ENCODE peak calls at places on chromosomes 3 and 15, in four cellular contexts. M, B, X and C are unnamed samples.

GRCh38 chr3:16399473-16399872 is 114.0 kb downstream of the RFTN1 start:
- DNase-seq in M (peak), B (peak), X (peak), C (no peak)

GRCh38 chr3:122322095-122323075 is 2.7 kb upstream of the CSTA start:
- DNase-seq in M (no peak), B (no peak), X (no peak), C (no peak)

GRCh38 chr3:57682284-57682683 is 10.6 kb downstream of the DENND6A start:
- DNase-seq in M (peak), B (no peak), X (no peak), C (no peak)

GRCh38 chr3:102573483-102574028 is 138.7 kb downstream of the ZPLD1 start:
- DNase-seq in M (no peak), B (no peak), X (no peak), C (no peak)

GRCh38 chr15:73796266-73796939 is 43.3 kb upstream of the INSYN1 start:
- DNase-seq in M (no peak), B (no peak), X (no peak), C (no peak)

GRCh38 chr15:89015412-89016097 is 72.7 kb upstream of the ABHD2 start:
- DNase-seq in M (no peak), B (no peak), X (no peak), C (no peak)

GRCh38 chr3:61381745-61382392 is 130.6 kb upstream of the FHIT start:
- DNase-seq in M (peak), B (peak), X (no peak), C (no peak)

GRCh38 chr3:72763751-72764440 is 84.3 kb downstream of the SHQ1 start:
- DNase-seq in M (no peak), B (no peak), X (no peak), C (no peak)

GRCh38 chr15:48178612-48178931 is 477 bp upstream of the MYEF2 start:
- DNase-seq in M (no peak), B (no peak), X (no peak), C (no peak)

GRCh38 chr15:55277116-55277564 is 12.5 kb downstream of the RAB27A start:
- DNase-seq in M (peak), B (no peak), X (no peak), C (no peak)

GRCh38 chr3:165193392-165194268 is 2.6 kb downstream of the SLITRK3 start:
- DNase-seq in M (no peak), B (peak), X (no peak), C (no peak)

GRCh38 chr3:127457094-127457475 is 133.4 kb downstream of the TPRA1 start:
- DNase-seq in M (peak), B (peak), X (peak), C (peak)

GRCh38 chr15:70127288-70127746 is 29.6 kb upstream of the TLE3 start:
- DNase-seq in M (no peak), B (no peak), X (no peak), C (no peak)

GRCh38 chr3:80606073-80606472 is 838.3 kb upstream of the ROBO1 start:
- DNase-seq in M (no peak), B (peak), X (no peak), C (no peak)

GRCh38 chr3:160869825-160870224 is 113.8 kb downstream of the PPM1L start:
- DNase-seq in M (no peak), B (no peak), X (no peak), C (no peak)

GRCh38 chr3:141578197-141578596 is 91.4 kb downstream of the RASA2 start:
- DNase-seq in M (peak), B (no peak), X (no peak), C (no peak)

GRCh38 chr15:91099616-91100560 is at the start of gene SV2B:
- DNase-seq in M (peak), B (peak), X (peak), C (peak)

GRCh38 chr15:52362497-52362896 is 66.9 kb upstream of the MYO5C start:
- DNase-seq in M (peak), B (no peak), X (no peak), C (no peak)

DNA sequence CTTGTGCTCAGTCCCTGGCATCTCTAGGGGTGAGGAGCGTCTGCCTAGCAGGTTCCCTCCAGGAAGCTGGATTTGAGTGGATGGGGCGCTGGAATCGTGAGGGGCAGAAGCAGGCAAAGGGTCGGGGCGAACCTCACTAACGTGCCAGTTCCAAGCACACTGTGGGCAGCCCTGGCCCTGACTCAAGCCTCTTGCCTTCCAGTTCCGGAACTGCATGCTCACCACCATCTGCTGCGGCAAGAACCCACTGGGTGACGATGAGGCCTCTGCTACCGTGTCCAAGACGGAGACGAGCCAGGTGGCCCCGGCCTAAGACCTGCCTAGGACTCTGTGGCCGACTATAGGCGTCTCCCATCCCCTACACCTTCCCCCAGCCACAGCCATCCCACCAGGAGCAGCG is 5.0 kb downstream of the RHO start:
- DNase-seq in M (no peak), B (no peak), X (no peak), C (no peak)
- H4K5ac ChIP-seq in M (no peak), B (no peak), X (no peak), C (no peak)

DNA sequence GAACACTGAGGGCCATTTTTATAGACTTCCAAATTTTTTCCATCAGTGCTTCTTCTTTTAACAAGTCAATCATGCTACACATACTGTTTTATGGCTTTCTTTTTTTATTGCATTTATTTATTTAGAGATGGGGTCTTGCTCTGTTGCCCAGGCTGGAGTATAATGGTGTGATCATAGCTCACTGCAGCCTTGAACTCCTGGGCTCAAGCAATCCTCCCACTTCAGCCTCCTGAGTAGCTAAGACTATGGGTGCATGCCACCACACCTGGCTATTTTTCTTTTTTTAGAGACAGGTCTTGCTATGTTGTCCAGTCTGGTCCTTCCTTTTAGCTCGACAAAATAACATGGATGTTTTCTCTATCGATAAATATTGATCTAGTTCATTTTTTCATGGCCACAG is 425.8 kb upstream of the WNT5A start:
- DNase-seq in M (no peak), B (no peak), X (no peak), C (no peak)
- H4K5ac ChIP-seq in M (no peak), B (no peak), X (no peak), C (no peak)

GRCh38 chr15:67202991-67203390 is 51.5 kb downstream of the AAGAB start:
- DNase-seq in M (no peak), B (no peak), X (no peak), C (no peak)

GRCh38 chr15:67210555-67211168 is 43.8 kb downstream of the AAGAB start:
- DNase-seq in M (no peak), B (no peak), X (no peak), C (no peak)

GRCh38 chr15:67212655-67213054 is 41.8 kb downstream of the AAGAB start:
- DNase-seq in M (no peak), B (no peak), X (no peak), C (no peak)

GRCh38 chr15:67202091-67202490 is 52.4 kb downstream of the AAGAB start:
- DNase-seq in M (no peak), B (peak), X (no peak), C (no peak)

DNA sequence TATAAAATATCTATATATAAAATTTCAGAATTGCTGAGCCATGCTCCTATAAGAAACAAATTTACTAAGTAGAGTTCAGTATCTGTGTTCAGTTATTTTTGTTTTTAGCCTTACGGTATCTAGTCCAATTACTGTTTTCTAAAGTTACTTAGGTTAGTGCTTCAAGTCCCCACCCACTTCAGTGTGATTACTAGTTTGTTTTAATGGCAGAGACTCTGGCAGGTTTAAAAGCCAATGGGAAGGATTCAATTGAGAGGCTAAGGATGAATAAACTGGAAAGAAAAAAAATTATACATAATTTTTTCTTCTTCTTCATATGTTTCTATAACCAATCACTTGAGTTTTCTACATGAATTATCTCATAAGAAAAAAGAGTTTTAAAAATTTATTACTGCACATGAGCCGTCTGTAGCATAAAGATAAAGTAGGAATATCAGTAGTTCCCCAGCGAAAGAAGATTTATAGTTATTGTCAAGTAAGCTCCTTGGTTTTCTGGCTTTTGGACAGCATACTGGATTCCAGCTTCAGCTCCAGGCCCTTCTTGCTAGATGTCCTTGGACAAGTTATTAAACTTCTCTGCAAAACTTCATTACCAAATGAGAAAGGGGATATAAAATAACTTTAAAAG is 46.8 kb downstream of the AAGAB start:
- DNase-seq in M (no peak), B (no peak), X (no peak), C (no peak)
- H4K5ac ChIP-seq in M (no peak), B (no peak), X (no peak), C (no peak)

GRCh38 chr3:169879846-169880558 is 10.3 kb upstream of the LRRC31 start:
- DNase-seq in M (no peak), B (no peak), X (peak), C (no peak)
- H4K5ac ChIP-seq in M (no peak), B (no peak), X (no peak), C (no peak)